ENCODE peak calls at places on chromosomes 5 and 9, in seven cellular contexts. M is PC-9, F is IMR-90, W is left lung, E is neural crest cell, H is lower leg skin, Q is HFF-Myc. Z is an unnamed sample.

GRCh38 chr5:151683444-151683843 is 3.3 kb downstream of the SPARC start:
- DNase-seq in M (no peak), F (no peak), W (no peak), E (no peak), H (no peak), Q (no peak), Z (no peak)

GRCh38 chr5:34522599-34523381 is 133.3 kb upstream of the RAI14 start:
- DNase-seq in M (peak; percentile 86), F (peak; percentile 92), W (peak; percentile 65), E (peak; percentile 62), H (peak; percentile 63), Q (peak; percentile 58), Z (peak; percentile 29)

GRCh38 chr5:161676109-161676508 is 9.4 kb upstream of the GABRA6 start:
- DNase-seq in M (no peak), F (no peak), W (no peak), E (no peak), H (no peak), Q (no peak), Z (no peak)

GRCh38 chr5:168215646-168216045 is 75.8 kb upstream of the WWC1 start:
- DNase-seq in M (no peak), F (no peak), W (no peak), E (no peak), H (no peak), Q (no peak), Z (no peak)

GRCh38 chr5:38329132-38329715 is 70.9 kb downstream of the EGFLAM start:
- DNase-seq in M (no peak), F (no peak), W (no peak), E (no peak), H (no peak), Q (no peak), Z (no peak)

GRCh38 chr5:118580959-118581358 is 407.4 kb downstream of the DTWD2 start:
- DNase-seq in M (no peak), F (no peak), W (no peak), E (no peak), H (no peak), Q (no peak), Z (no peak)

GRCh38 chr9:129739432-129739831 is 13.4 kb downstream of the PTGES start:
- DNase-seq in M (no peak), F (no peak), W (no peak), E (no peak), H (no peak), Q (no peak), Z (no peak)

GRCh38 chr9:6667080-6667479 is 21.6 kb upstream of the GLDC start:
- DNase-seq in M (no peak), F (no peak), W (no peak), E (no peak), H (no peak), Q (no peak), Z (no peak)

GRCh38 chr5:123610665-123611406 is 98.9 kb downstream of the CSNK1G3 start:
- DNase-seq in M (peak; percentile 12), F (peak; percentile 80), W (no peak), E (peak; percentile 34), H (peak; percentile 21), Q (peak; percentile 46), Z (no peak)

GRCh38 chr9:86246752-86247161 is 12.7 kb downstream of the C9orf153 start:
- DNase-seq in M (no peak), F (no peak), W (no peak), E (no peak), H (no peak), Q (no peak), Z (no peak)

GRCh38 chr5:139407517-139407916 is 3.6 kb upstream of the SPATA24 start:
- DNase-seq in M (no peak), F (no peak), W (no peak), E (no peak), H (no peak), Q (no peak), Z (no peak)

GRCh38 chr5:130021000-130021399 is 116.7 kb downstream of the CHSY3 start:
- DNase-seq in M (no peak), F (no peak), W (no peak), E (no peak), H (no peak), Q (no peak), Z (no peak)

GRCh38 chr9:114163517-114163924 is 8.2 kb downstream of the COL27A1 start:
- DNase-seq in M (peak; percentile 19), F (peak; percentile 60), W (peak; percentile 57), E (no peak), H (no peak), Q (no peak), Z (no peak)

GRCh38 chr5:446864-447263 is 3.9 kb downstream of the EXOC3 start:
- DNase-seq in M (no peak), F (peak; percentile 51), W (no peak), E (no peak), H (no peak), Q (no peak), Z (no peak)

GRCh38 chr9:74770508-74771261 is 117.0 kb downstream of the TRPM6 start:
- DNase-seq in M (no peak), F (no peak), W (no peak), E (peak; percentile 39), H (no peak), Q (no peak), Z (peak; percentile 26)

GRCh38 chr9:74771672-74772071 is 116.0 kb downstream of the TRPM6 start:
- DNase-seq in M (no peak), F (no peak), W (no peak), E (no peak), H (no peak), Q (no peak), Z (no peak)

GRCh38 chr9:74772126-74772525 is 115.6 kb downstream of the TRPM6 start:
- DNase-seq in M (no peak), F (no peak), W (no peak), E (no peak), H (no peak), Q (no peak), Z (no peak)

GRCh38 chr9:74773886-74774479 is 113.7 kb downstream of the TRPM6 start:
- DNase-seq in M (peak; percentile 70), F (peak; percentile 73), W (peak; percentile 65), E (peak; percentile 65), H (peak; percentile 80), Q (peak; percentile 52), Z (peak; percentile 61)

GRCh38 chr9:74771262-74771585 is 116.5 kb downstream of the TRPM6 start:
- DNase-seq in M (no peak), F (no peak), W (no peak), E (no peak), H (no peak), Q (no peak), Z (no peak)
- TF ChIP-seq CTCF in M (peak; percentile 2), F (no peak), W (no peak), E (peak; percentile 3), H (no peak), Q (no peak), Z (peak; percentile 33)

GRCh38 chr5:33379757-33380156 is 61.0 kb upstream of the TARS1 start:
- DNase-seq in M (no peak), F (peak; percentile 47), W (no peak), E (no peak), H (no peak), Q (no peak), Z (no peak)
- TF ChIP-seq CTCF in M (peak; percentile 54), F (peak; percentile 57), W (peak; percentile 31), E (peak; percentile 50), H (no peak), Q (peak; percentile 56), Z (no peak)

DNA sequence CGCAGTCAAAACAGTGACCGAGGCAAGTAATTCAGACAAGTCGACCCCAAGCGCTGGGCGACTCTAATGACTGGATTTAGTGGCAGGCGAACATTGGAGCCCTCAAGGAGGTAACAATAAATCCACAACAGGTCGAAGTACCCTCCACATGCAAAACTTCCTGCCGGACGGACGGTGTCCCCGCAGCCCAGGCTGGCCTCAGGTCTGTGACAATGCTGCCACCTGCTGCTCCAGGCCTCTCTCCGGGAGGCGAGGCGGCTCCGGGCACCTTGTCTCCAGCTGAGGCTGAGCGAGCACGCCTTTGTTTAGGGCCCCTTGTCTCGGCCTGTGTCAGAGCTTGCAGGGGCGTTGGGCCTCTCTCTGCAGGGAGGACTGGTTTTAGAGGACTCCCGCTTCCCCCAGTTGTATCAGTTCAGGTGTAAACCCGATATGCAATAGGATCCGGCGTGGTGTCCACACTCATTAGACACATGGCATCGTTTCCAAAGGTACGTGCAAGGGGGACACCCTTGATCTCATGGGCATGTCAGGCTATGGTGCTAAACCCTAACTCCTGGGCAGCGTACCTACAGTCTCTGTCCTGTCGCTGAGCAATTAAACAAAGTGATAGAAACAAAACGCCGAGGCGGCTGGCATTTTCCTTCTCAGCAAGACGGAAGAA is 628.0 kb upstream of the ADAMTS16 start:
- DNase-seq in M (peak; percentile 56), F (no peak), W (peak; percentile 51), E (peak; percentile 56), H (peak; percentile 46), Q (no peak), Z (no peak)
- TF ChIP-seq CTCF in M (peak; percentile 40), F (no peak), W (peak; percentile 34), E (peak; percentile 78), H (no peak), Q (no peak), Z (no peak)

GRCh38 chr5:14505310-14506140 is 76.1 kb upstream of the OTULINL start:
- DNase-seq in M (no peak), F (no peak), W (no peak), E (no peak), H (no peak), Q (no peak), Z (no peak)
- TF ChIP-seq CTCF in M (no peak), F (no peak), W (no peak), E (no peak), H (no peak), Q (peak; percentile 18), Z (no peak)

GRCh38 chr5:94888674-94889073 is 270.2 kb downstream of the SLF1 start:
- DNase-seq in M (no peak), F (no peak), W (no peak), E (no peak), H (no peak), Q (no peak), Z (no peak)

GRCh38 chr5:94891565-94892362 is 273.3 kb downstream of the SLF1 start:
- DNase-seq in M (no peak), F (no peak), W (no peak), E (no peak), H (no peak), Q (no peak), Z (no peak)

GRCh38 chr5:94890907-94891306 is 272.4 kb downstream of the SLF1 start:
- DNase-seq in M (no peak), F (no peak), W (no peak), E (no peak), H (no peak), Q (no peak), Z (no peak)

GRCh38 chr5:94893404-94894145 is 275.1 kb downstream of the SLF1 start:
- DNase-seq in M (no peak), F (peak; percentile 4), W (no peak), E (no peak), H (no peak), Q (no peak), Z (no peak)
- TF ChIP-seq CTCF in M (peak; percentile 37), F (peak; percentile 38), W (no peak), E (peak; percentile 70), H (no peak), Q (peak; percentile 5), Z (no peak)

DNA sequence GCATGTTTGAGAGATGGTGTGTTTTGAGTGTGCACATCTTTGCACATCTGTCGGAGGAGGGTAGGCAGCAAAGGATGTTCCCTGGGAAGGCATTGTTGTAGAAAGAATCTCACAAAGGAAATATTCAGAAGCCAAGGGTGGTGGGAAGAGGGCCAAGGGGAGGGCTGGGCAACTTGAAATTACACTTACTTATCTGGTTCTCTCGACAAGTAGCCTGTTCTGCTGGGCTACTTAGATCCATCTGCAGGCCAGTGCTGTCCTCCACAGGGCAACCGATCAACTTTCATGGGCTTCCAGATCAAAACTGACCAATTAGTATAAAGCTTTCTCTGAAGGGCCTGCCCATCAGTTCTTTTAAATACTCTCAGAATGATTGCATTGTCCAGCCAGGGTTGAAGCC is 495.2 kb downstream of the GADD45G start:
- DNase-seq in M (no peak), F (no peak), W (no peak), E (no peak), H (no peak), Q (no peak), Z (no peak)
- TF ChIP-seq CTCF in M (no peak), F (no peak), W (no peak), E (no peak), H (no peak), Q (no peak), Z (no peak)